ENCODE peak calls at places on chromosomes 3 and 15, in four cellular contexts. E, P, D and Z are unnamed samples.

GRCh38 chr3:15319575-15319974 is 12.8 kb downstream of the SH3BP5 start:
- DNase-seq in E (peak; percentile 92), P (peak; percentile 88), D (no peak), Z (peak; percentile 49)

GRCh38 chr3:129233538-129233937 is 15.9 kb upstream of the COPG1 start:
- DNase-seq in E (peak; percentile 56), P (no peak), D (no peak), Z (no peak)

GRCh38 chr3:149115114-149115513 is 14.3 kb upstream of the HPS3 start:
- DNase-seq in E (no peak), P (no peak), D (no peak), Z (no peak)

GRCh38 chr15:69735126-69735525 is 282.5 kb downstream of the RPLP1 start:
- DNase-seq in E (no peak), P (peak; percentile 75), D (no peak), Z (peak; percentile 97)

GRCh38 chr3:151708868-151709267 is 24.9 kb upstream of the AADACL2 start:
- DNase-seq in E (no peak), P (no peak), D (no peak), Z (no peak)

GRCh38 chr15:98873441-98874218 is 134.0 kb downstream of the PGPEP1L start:
- DNase-seq in E (no peak), P (peak; percentile 96), D (peak; percentile 97), Z (peak; percentile 87)

GRCh38 chr3:164048451-164048850 is 1029.8 kb downstream of the SI start:
- DNase-seq in E (no peak), P (no peak), D (no peak), Z (no peak)

GRCh38 chr15:101458908-101459578 is 30.5 kb downstream of the PCSK6 start:
- DNase-seq in E (no peak), P (no peak), D (no peak), Z (peak; percentile 36)

GRCh38 chr3:112327371-112327951 is 5.5 kb upstream of the CD200 start:
- DNase-seq in E (no peak), P (peak; percentile 75), D (peak; percentile 11), Z (peak; percentile 25)

GRCh38 chr3:150582620-150583019 is 20.5 kb upstream of the SELENOT start:
- DNase-seq in E (no peak), P (no peak), D (no peak), Z (no peak)

GRCh38 chr3:64289622-64290021 is 64.4 kb upstream of the PRICKLE2 start:
- DNase-seq in E (no peak), P (no peak), D (no peak), Z (no peak)

GRCh38 chr3:122307987-122308386 is 17.1 kb upstream of the CSTA start:
- DNase-seq in E (no peak), P (no peak), D (no peak), Z (no peak)

GRCh38 chr3:53545365-53546031 is 51.1 kb downstream of the CACNA1D start:
- DNase-seq in E (no peak), P (no peak), D (no peak), Z (no peak)

GRCh38 chr15:59251001-59251845 is 44.6 kb downstream of the LDHAL6B start:
- DNase-seq in E (no peak), P (no peak), D (no peak), Z (no peak)

GRCh38 chr3:37171144-37171543 is 3.2 kb downstream of the LRRFIP2 start:
- DNase-seq in E (peak; percentile 69), P (no peak), D (no peak), Z (no peak)

GRCh38 chr3:152638217-152638616 is 196.7 kb upstream of the P2RY1 start:
- DNase-seq in E (no peak), P (no peak), D (no peak), Z (no peak)

GRCh38 chr3:130835483-130835882 is 58.4 kb upstream of the ATP2C1 start:
- DNase-seq in E (no peak), P (peak; percentile 15), D (no peak), Z (no peak)

GRCh38 chr3:130831716-130832400 is 62.0 kb upstream of the ATP2C1 start:
- DNase-seq in E (no peak), P (no peak), D (no peak), Z (no peak)

GRCh38 chr3:130838898-130839572 is 54.8 kb upstream of the ATP2C1 start:
- DNase-seq in E (no peak), P (no peak), D (no peak), Z (no peak)

GRCh38 chr3:130829575-130829947 is 64.3 kb upstream of the ATP2C1 start:
- DNase-seq in E (no peak), P (no peak), D (no peak), Z (no peak)

DNA sequence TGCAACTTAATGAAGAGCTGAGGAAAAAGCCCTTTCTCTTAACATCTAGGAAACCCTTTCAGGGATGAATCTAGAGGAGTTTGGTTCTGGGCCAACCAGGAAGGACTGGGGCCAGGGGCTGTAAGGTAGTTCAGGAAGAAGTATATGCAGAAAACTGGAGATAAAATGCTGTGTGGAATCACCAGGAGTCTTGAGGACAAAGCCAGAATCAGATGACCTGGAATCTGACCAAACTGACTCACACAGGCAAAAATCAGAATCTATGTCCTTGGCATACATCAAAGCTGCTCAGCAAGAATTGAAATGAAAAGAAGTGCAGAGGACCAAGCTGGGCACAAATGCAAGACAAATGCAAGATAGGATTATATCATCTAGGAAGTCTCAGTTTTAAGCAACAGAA is 59.4 kb upstream of the ATP2C1 start:
- DNase-seq in E (no peak), P (peak; percentile 60), D (no peak), Z (no peak)
- H3K4me1 ChIP-seq in E (peaks cover 13% of the 10 kb centered on the region), P (no peaks in the 10 kb centered on the region), D (no peaks in the 10 kb centered on the region), Z (no peaks in the 10 kb centered on the region)

GRCh38 chr3:61903074-61903473 is 341.7 kb downstream of the PTPRG start:
- DNase-seq in E (no peak), P (no peak), D (no peak), Z (no peak)
- H3K4me1 ChIP-seq in E (peaks cover 52% of the 10 kb centered on the region), P (peaks cover 5% of the 10 kb centered on the region), D (no peaks in the 10 kb centered on the region), Z (no peaks in the 10 kb centered on the region)

GRCh38 chr15:85623648-85624047 is 171.1 kb downstream of the KLHL25 start:
- DNase-seq in E (no peak), P (peak; percentile 86), D (no peak), Z (no peak)

GRCh38 chr15:85625431-85625830 is 169.3 kb downstream of the KLHL25 start:
- DNase-seq in E (no peak), P (no peak), D (no peak), Z (no peak)

GRCh38 chr15:85625856-85626255 is 168.9 kb downstream of the KLHL25 start:
- DNase-seq in E (no peak), P (peak; percentile 83), D (no peak), Z (no peak)

GRCh38 chr15:85622432-85622831 is 172.3 kb downstream of the KLHL25 start:
- DNase-seq in E (no peak), P (peak; percentile 79), D (no peak), Z (no peak)

GRCh38 chr15:85624241-85624855 is 170.4 kb downstream of the KLHL25 start:
- DNase-seq in E (no peak), P (peak; percentile 64), D (no peak), Z (no peak)
- H3K4me1 ChIP-seq in E (peaks cover 78% of the 10 kb centered on the region), P (peaks cover 70% of the 10 kb centered on the region), D (peaks cover 17% of the 10 kb centered on the region), Z (peaks cover 60% of the 10 kb centered on the region)

DNA sequence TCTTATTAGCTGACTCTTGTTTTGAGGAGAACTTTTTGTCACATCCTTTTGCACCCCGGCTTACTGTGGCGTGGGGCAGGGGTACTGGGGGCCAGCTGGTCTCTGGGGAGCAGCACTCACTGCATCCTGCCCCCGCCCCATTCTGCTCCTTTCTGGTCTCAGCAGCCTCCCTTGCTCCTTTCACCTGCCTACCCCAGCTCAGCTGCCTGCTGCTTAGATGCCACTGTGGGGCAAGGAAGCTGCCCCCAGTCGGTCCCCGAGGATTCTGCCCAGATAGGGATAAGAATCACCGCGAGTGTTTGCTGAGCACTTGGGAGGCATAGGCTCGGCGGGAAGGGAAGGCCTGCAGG is 32.0 kb downstream of the APBA2 start:
- DNase-seq in E (no peak), P (no peak), D (no peak), Z (no peak)
- H3K4me1 ChIP-seq in E (no peaks in the 10 kb centered on the region), P (no peaks in the 10 kb centered on the region), D (peaks cover 9% of the 10 kb centered on the region), Z (no peaks in the 10 kb centered on the region)